ENCODE peak calls at places on chromosomes 7 and 10, in six cellular contexts. O, P, F, L, M and C are unnamed samples.

GRCh38 chr10:13990918-13991317 is 339.8 kb downstream of the FRMD4A start:
- DNase-seq in M (no peak), P (no peak), F (no peak), L (no peak), O (peak), C (no peak)

GRCh38 chr10:24541239-24541753 is 182.4 kb downstream of the ARHGAP21 start:
- DNase-seq in P (no peak), F (no peak), O (no peak), M (no peak), L (no peak), C (no peak)

GRCh38 chr7:36003343-36003742 is 149.7 kb upstream of the EEPD1 start:
- DNase-seq in P (no peak), M (no peak), O (no peak), F (no peak), L (no peak), C (no peak)

GRCh38 chr10:19832624-19833507 is 16.6 kb downstream of the PLXDC2 start:
- DNase-seq in P (peak), F (peak), M (no peak), L (no peak), O (no peak), C (peak)

GRCh38 chr10:20313665-20314064 is 497.4 kb downstream of the PLXDC2 start:
- DNase-seq in O (no peak), M (no peak), P (no peak), L (no peak), F (no peak), C (no peak)

GRCh38 chr10:70378122-70378521 is 4.3 kb downstream of the LRRC20 start:
- DNase-seq in O (peak), L (no peak), P (no peak), F (no peak), M (peak), C (peak)

GRCh38 chr7:115637123-115637522 is 393.4 kb downstream of the TFEC start:
- DNase-seq in L (no peak), M (no peak), F (no peak), O (no peak), P (no peak), C (no peak)

GRCh38 chr7:23277359-23277989 is 21.7 kb upstream of the MALSU1 start:
- DNase-seq in O (peak), M (peak), P (peak), L (peak), F (peak), C (peak)

GRCh38 chr10:4181075-4181474 is 396.1 kb upstream of the KLF6 start:
- DNase-seq in F (no peak), O (no peak), P (no peak), L (no peak), M (no peak), C (no peak)

GRCh38 chr7:75813781-75814236 is at the start of gene CCL24:
- DNase-seq in O (no peak), F (no peak), P (no peak), L (no peak), M (no peak), C (no peak)

GRCh38 chr10:95430231-95430951 is 130.8 kb downstream of the SORBS1 start:
- DNase-seq in O (peak), L (no peak), F (peak), P (peak), M (peak), C (peak)

GRCh38 chr7:34760271-34760670 is 102.3 kb downstream of the NPSR1 start:
- DNase-seq in F (no peak), M (no peak), O (no peak), P (no peak), L (no peak), C (no peak)

GRCh38 chr7:73451780-73452398 is 18.3 kb downstream of the FZD9 start:
- DNase-seq in M (peak), L (no peak), P (no peak), F (peak), O (peak), C (peak)

GRCh38 chr7:26990268-26990667 is 105.5 kb downstream of the HOXA1 start:
- DNase-seq in P (no peak), O (peak), L (no peak), M (peak), F (no peak), C (no peak)

GRCh38 chr10:110863361-110863760 is 8.4 kb upstream of the PDCD4 start:
- DNase-seq in O (no peak), P (no peak), F (no peak), M (no peak), L (no peak), C (no peak)

GRCh38 chr10:80068270-80068669 is 10.2 kb upstream of the TMEM254 start:
- DNase-seq in L (no peak), M (no peak), O (no peak), F (no peak), P (no peak), C (no peak)

GRCh38 chr7:107878636-107879035 is 12.3 kb upstream of the DLD start:
- DNase-seq in F (no peak), L (no peak), M (no peak), O (no peak), P (no peak), C (no peak)

GRCh38 chr7:34160261-34160752 is 255.0 kb downstream of the BMPER start:
- DNase-seq in P (no peak), O (peak), M (peak), L (no peak), F (no peak), C (no peak)

GRCh38 chr7:44293561-44294324 is 31.7 kb downstream of the CAMK2B start:
- DNase-seq in O (no peak), M (no peak), L (no peak), P (peak), F (no peak), C (no peak)

GRCh38 chr7:154568346-154568745 is 434.6 kb downstream of the PAXIP1 start:
- DNase-seq in F (no peak), O (no peak), P (no peak), M (no peak), L (no peak), C (no peak)

GRCh38 chr7:80681272-80681885 is 42.9 kb downstream of the CD36 start:
- DNase-seq in O (peak), F (peak), M (peak), P (no peak), L (no peak), C (peak)

GRCh38 chr10:88731296-88731695 is 25.2 kb downstream of the LIPK start:
- DNase-seq in F (no peak), L (no peak), O (no peak), M (no peak), P (peak), C (peak)

GRCh38 chr10:131814567-131815290 is 86.1 kb upstream of the PPP2R2D start:
- DNase-seq in M (no peak), O (no peak), F (no peak), L (no peak), P (peak), C (no peak)

GRCh38 chr10:43340101-43340500 is 31.3 kb upstream of the FXYD4 start:
- DNase-seq in P (no peak), L (no peak), F (no peak), M (no peak), O (no peak), C (no peak)

GRCh38 chr7:86955895-86956503 is 103.5 kb downstream of the ELAPOR2 start:
- DNase-seq in F (no peak), M (no peak), L (no peak), O (no peak), P (no peak), C (no peak)

GRCh38 chr10:114393886-114394285 is 10.4 kb downstream of the AFAP1L2 start:
- DNase-seq in P (no peak), O (no peak), F (no peak), M (no peak), L (no peak), C (no peak)

GRCh38 chr10:72691470-72692056 is 380 bp upstream of the MCU start:
- DNase-seq in F (peak), M (peak), P (peak), L (no peak), O (peak), C (peak)

GRCh38 chr7:91287685-91288084 is 23.5 kb downstream of the FZD1 start:
- DNase-seq in P (no peak), L (no peak), O (peak), F (no peak), M (no peak), C (no peak)

GRCh38 chr10:100829103-100829870 is 83.5 kb upstream of the SLF2 start:
- DNase-seq in F (no peak), M (no peak), O (no peak), L (no peak), P (no peak), C (peak)

GRCh38 chr10:12194752-12195271 is 879 bp downstream of the NUDT5 start:
- DNase-seq in M (peak), O (peak), P (no peak), F (no peak), L (no peak), C (peak)

GRCh38 chr10:17220652-17221100 is 7.4 kb upstream of the VIM start:
- DNase-seq in P (no peak), M (no peak), F (no peak), L (no peak), O (peak), C (no peak)

GRCh38 chr7:84117304-84117703 is 77.3 kb downstream of the SEMA3A start:
- DNase-seq in F (no peak), O (no peak), L (no peak), M (no peak), P (no peak), C (no peak)

GRCh38 chr10:13803566-13804554 is 217.1 kb downstream of the PRPF18 start:
- DNase-seq in F (no peak), M (peak), P (no peak), O (peak), L (no peak), C (no peak)

GRCh38 chr10:109853922-109854321 is 69.4 kb downstream of the XPNPEP1 start:
- DNase-seq in O (no peak), F (no peak), M (no peak), L (no peak), P (no peak), C (no peak)

GRCh38 chr10:11113156-11113555 is 95.5 kb downstream of the CELF2 start:
- DNase-seq in F (no peak), M (no peak), L (no peak), O (no peak), P (no peak), C (no peak)

DNA sequence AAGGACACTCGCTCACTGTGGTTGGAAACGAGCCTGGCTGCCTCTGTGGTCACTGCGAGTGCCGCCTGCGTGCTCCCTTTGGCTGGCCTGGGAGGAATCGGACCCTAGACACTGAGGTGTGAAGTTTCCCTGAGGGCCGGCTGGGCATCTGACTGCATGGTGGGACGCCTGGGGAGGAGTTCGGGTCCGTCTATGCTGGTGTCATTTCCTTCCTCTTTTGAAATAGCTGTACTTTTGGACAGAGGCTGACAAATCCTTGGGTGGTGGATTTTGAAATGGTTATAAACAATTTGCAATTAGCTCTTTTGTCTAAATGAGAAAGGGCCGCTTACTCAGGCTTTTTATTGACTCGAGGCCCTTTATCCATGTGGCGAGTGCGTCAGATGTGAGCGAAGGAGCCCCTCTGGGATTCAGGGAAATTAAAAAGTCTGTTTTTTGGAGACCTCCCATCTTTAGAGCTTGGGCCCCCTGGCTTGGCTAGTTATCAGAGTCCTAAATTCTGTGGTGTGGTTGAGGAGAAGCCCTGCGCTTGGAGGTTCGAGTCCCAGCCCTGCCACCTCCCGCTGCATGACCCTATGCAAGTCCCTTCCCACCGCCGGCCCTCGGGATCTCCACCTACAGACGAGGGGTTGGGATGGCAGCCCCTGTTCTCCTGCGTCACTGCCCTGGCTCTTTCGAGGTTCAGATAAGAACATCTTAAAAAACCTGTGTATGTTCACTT is 147.1 kb downstream of the RGS10 start:
- DNase-seq in L (no peak), P (no peak), M (peak), F (no peak), O (peak), C (peak)
- H3K4me2 ChIP-seq in L (no peak), P (no peak), M (no peak), F (no peak), O (no peak), C (no peak)

GRCh38 chr10:113309791-113310190 is 243.1 kb upstream of the HABP2 start:
- DNase-seq in M (no peak), P (no peak), L (no peak), F (peak), O (no peak), C (no peak)
- H2BK15ac ChIP-seq in M (no peak), P (no peak), L (no peak), F (no peak), O (no peak), C (no peak)

GRCh38 chr10:34723746-34724145 is 91.3 kb downstream of the PARD3 start:
- DNase-seq in L (no peak), O (peak), F (no peak), P (no peak), M (peak), C (peak)
- H3K4me2 ChIP-seq in L (no peak), O (peak), F (no peak), P (no peak), M (no peak), C (no peak)

GRCh38 chr7:102104245-102104644 is 182.4 kb upstream of the SH2B2 start:
- DNase-seq in F (no peak), L (no peak), M (no peak), P (no peak), O (no peak), C (no peak)

GRCh38 chr7:102111063-102111757 is 175.5 kb upstream of the SH2B2 start:
- DNase-seq in F (peak), M (no peak), L (no peak), O (no peak), P (no peak), C (peak)

GRCh38 chr7:102111758-102112119 is 174.9 kb upstream of the SH2B2 start:
- DNase-seq in F (no peak), L (no peak), M (no peak), P (peak), O (no peak), C (no peak)

GRCh38 chr7:102106625-102107024 is 180.0 kb upstream of the SH2B2 start:
- DNase-seq in M (no peak), F (no peak), P (no peak), L (no peak), O (no peak), C (peak)

DNA sequence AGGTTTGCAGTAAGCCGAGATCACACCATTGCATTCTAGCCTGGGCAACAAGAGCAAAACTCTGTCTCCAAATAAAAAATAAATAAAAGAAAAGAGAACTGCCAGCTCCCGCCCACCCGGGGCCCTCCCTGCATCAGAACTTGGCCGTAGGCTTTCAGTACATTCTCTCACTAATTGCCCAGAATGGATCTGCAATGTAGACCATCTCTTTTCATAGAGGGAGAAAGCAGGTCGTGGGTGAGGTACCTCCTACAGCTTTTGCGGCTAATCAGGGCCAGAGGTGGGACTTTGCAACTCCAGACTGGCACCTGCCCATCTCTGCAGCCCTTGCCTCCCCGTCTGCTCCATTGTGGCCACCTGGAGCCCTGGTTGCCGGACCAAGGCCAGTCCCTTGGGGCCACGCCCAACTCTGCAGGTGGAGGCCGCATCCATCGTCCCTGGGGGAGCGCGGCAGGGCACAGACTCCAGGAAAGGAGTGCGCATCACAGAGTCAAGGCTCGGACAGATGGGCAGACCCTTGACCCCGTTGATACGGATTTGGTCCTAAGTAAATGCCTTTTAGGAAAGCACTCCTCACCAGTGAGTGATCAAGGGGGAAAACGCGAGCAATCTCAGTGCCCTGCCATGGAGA is 179.1 kb upstream of the SH2B2 start:
- DNase-seq in O (no peak), F (no peak), L (no peak), P (no peak), M (no peak), C (no peak)
- H2BK15ac ChIP-seq in O (no peak), F (no peak), L (no peak), P (no peak), M (no peak), C (no peak)

GRCh38 chr10:51001587-51001986 is 72.7 kb upstream of the PRKG1 start:
- DNase-seq in P (no peak), L (no peak), M (peak), F (no peak), O (no peak), C (peak)
- H3K4me2 ChIP-seq in P (no peak), L (no peak), M (no peak), F (no peak), O (peak), C (no peak)

DNA sequence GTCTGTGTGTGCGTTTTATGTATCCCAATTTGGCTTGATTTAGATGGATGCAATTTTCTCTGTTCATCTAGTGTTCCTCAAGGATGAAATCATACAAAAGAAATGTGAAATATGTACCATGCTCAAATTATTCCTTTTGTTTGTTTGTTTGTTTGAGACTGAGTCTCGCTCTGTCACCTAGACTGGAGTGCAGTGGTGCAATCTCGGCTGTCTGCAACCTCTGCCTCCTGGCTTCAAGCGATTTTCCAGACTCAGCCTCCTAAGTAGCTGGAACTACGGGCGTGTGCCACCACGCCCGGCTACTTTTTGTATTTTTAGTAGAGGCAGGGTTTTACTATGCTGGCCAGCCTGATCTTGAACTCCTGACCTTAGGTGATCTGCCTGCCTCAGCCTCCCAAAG is 11.3 kb upstream of the SHTN1 start:
- DNase-seq in F (no peak), L (no peak), M (no peak), P (no peak), O (no peak), C (no peak)
- H2BK15ac ChIP-seq in F (no peak), L (no peak), M (no peak), P (no peak), O (no peak), C (no peak)